ENCODE peak calls at places on chromosome 1, in four cellular contexts. A is tibial artery, S is thoracic aorta, I is astrocyte of the spinal cord. K is an unnamed sample.

GRCh38 chr1:21153336-21153735 is 23.4 kb downstream of the EIF4G3 start:
- DNase-seq in I (no peak), A (no peak), S (no peak), K (no peak)

GRCh38 chr1:160544647-160545046 is 21.6 kb upstream of the SLAMF6 start:
- DNase-seq in S (no peak), I (no peak), A (no peak), K (peak)

GRCh38 chr1:28091043-28091781 is 2.8 kb upstream of the EYA3 start:
- DNase-seq in A (peak), I (peak), S (no peak), K (peak)

GRCh38 chr1:25651824-25652741 is 35.5 kb downstream of the MAN1C1 start:
- DNase-seq in A (peak), S (no peak), I (no peak), K (no peak)

GRCh38 chr1:225329041-225329440 is 98.8 kb downstream of the LBR start:
- DNase-seq in A (no peak), S (no peak), I (no peak), K (peak)

GRCh38 chr1:156076609-156077429 is 5.4 kb downstream of the MEX3A start:
- DNase-seq in S (no peak), A (no peak), I (no peak), K (no peak)

GRCh38 chr1:99702221-99702620 is 56.3 kb downstream of the PALMD start:
- DNase-seq in S (no peak), I (no peak), A (no peak), K (no peak)

GRCh38 chr1:232574867-232575523 is 54.9 kb downstream of the SIPA1L2 start:
- DNase-seq in S (no peak), I (no peak), A (no peak), K (no peak)

GRCh38 chr1:160032165-160032827 is 506 bp upstream of the PIGM start:
- DNase-seq in A (no peak), I (peak), S (no peak), K (no peak)

GRCh38 chr1:42430751-42431150 is 25.1 kb downstream of the ZMYND12 start:
- DNase-seq in I (no peak), S (no peak), A (no peak), K (no peak)

GRCh38 chr1:206882555-206882954 is 14.7 kb upstream of the IL24 start:
- DNase-seq in A (no peak), I (no peak), S (no peak), K (no peak)

GRCh38 chr1:206880310-206880709 is 14.9 kb downstream of the IL20 start:
- DNase-seq in A (no peak), I (no peak), S (no peak), K (no peak)

GRCh38 chr1:206883876-206884275 is 13.4 kb upstream of the IL24 start:
- DNase-seq in I (no peak), A (no peak), S (no peak), K (no peak)

GRCh38 chr1:206885341-206886060 is 11.7 kb upstream of the IL24 start:
- DNase-seq in A (no peak), I (no peak), S (no peak), K (peak)

DNA sequence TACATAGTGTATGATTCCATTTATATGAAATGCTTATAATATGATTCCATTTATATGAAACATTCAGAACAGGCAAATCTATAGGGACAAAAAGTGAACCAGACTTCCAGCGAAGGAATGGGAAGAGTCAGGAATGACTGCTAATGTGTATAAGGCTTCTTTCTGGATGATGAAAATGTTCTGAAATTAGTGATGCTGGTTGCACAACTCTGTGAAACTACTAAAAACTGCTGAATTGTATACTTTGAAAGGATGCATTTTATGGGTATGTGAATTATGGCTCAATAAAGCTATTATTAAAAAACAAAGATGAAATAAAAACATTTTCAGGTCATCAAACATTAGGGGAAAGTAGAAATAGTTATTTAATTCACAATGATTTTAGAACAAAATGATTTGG is 14.1 kb upstream of the IL24 start:
- DNase-seq in I (no peak), A (no peak), S (no peak), K (no peak)
- H3K4me3 ChIP-seq in I (no peak), A (no peak), S (no peak), K (no peak)

GRCh38 chr1:185837711-185838110 is 103.5 kb downstream of the HMCN1 start:
- DNase-seq in I (no peak), A (no peak), S (no peak), K (peak)

GRCh38 chr1:185834371-185834900 is 100.2 kb downstream of the HMCN1 start:
- DNase-seq in I (no peak), S (no peak), A (no peak), K (peak)

GRCh38 chr1:185840880-185841279 is 106.7 kb downstream of the HMCN1 start:
- DNase-seq in I (no peak), S (no peak), A (no peak), K (no peak)

GRCh38 chr1:185835191-185835590 is 101.0 kb downstream of the HMCN1 start:
- DNase-seq in I (no peak), S (no peak), A (no peak), K (no peak)

GRCh38 chr1:185838111-185838510 is 103.9 kb downstream of the HMCN1 start:
- DNase-seq in A (no peak), I (no peak), S (no peak), K (no peak)
- TF ChIP-seq CTCF in A (no peak), I (no peak), S (no peak), K (no peak)

GRCh38 chr1:79262745-79263258 is 256.3 kb upstream of the ADGRL4 start:
- DNase-seq in I (peak), S (no peak), A (no peak), K (no peak)
- H3K4me3 ChIP-seq in I (no peak), S (no peak), A (no peak), K (no peak)

GRCh38 chr1:60088620-60089155 is 15.1 kb upstream of the C1orf87 start:
- DNase-seq in A (no peak), I (no peak), S (no peak), K (peak)
- TF ChIP-seq CTCF in A (no peak), I (peak), S (peak), K (peak)

GRCh38 chr1:86421601-86422280 is 2.2 kb upstream of the CLCA2 start:
- DNase-seq in I (peak), A (no peak), S (no peak), K (peak)

GRCh38 chr1:86423873-86424272 is at the start of gene CLCA2:
- DNase-seq in A (no peak), I (no peak), S (no peak), K (no peak)

GRCh38 chr1:86423473-86423872 is 498 bp upstream of the CLCA2 start:
- DNase-seq in I (no peak), S (no peak), A (no peak), K (no peak)

GRCh38 chr1:86416343-86416742 is 7.6 kb upstream of the CLCA2 start:
- DNase-seq in A (no peak), S (no peak), I (no peak), K (no peak)

GRCh38 chr1:86419277-86419903 is 4.6 kb upstream of the CLCA2 start:
- DNase-seq in A (no peak), S (no peak), I (peak), K (peak)
- H3K4me3 ChIP-seq in A (no peak), S (no peak), I (no peak), K (no peak)